ENCODE peak calls at places on chromosomes 6 and 20, in eight cellular contexts. C, Y, O, Z, L, U, M and J are unnamed samples.

GRCh38 chr6:168297643-168298042 is 21.9 kb downstream of the DACT2 start:
- DNase-seq in C (no peak), Y (no peak), O (no peak), Z (no peak), L (no peak), U (no peak), M (no peak), J (no peak)

GRCh38 chr6:3330199-3330598 is 71.5 kb downstream of the PSMG4 start:
- DNase-seq in C (no peak), Y (no peak), O (no peak), Z (no peak), L (no peak), U (no peak), M (no peak), J (no peak)

GRCh38 chr20:34355427-34355826 is 7.6 kb upstream of the ITCH start:
- DNase-seq in C (no peak), Y (no peak), O (no peak), Z (no peak), L (no peak), U (no peak), M (no peak), J (no peak)

GRCh38 chr6:2503816-2504494 is 246.8 kb downstream of the MYLK4 start:
- DNase-seq in C (peak; percentile 74), Y (no peak), O (no peak), Z (no peak), L (no peak), U (no peak), M (no peak), J (no peak)

GRCh38 chr6:32070814-32071466 is 32.7 kb downstream of the CYP21A2 start:
- DNase-seq in C (peak; percentile 25), Y (no peak), O (no peak), Z (no peak), L (peak; percentile 73), U (no peak), M (no peak), J (no peak)

GRCh38 chr6:36227379-36228344 is 31.1 kb downstream of the BRPF3 start:
- DNase-seq in C (no peak), Y (no peak), O (peak; percentile 51), Z (no peak), L (no peak), U (no peak), M (no peak), J (no peak)

GRCh38 chr6:112502348-112503130 is 155.4 kb downstream of the RFPL4B start:
- DNase-seq in C (peak; percentile 28), Y (no peak), O (peak; percentile 4), Z (no peak), L (no peak), U (no peak), M (no peak), J (no peak)

GRCh38 chr6:7543761-7544424 is 2.4 kb downstream of the DSP start:
- DNase-seq in C (no peak), Y (no peak), O (peak; percentile 38), Z (peak; percentile 23), L (no peak), U (no peak), M (no peak), J (no peak)

GRCh38 chr20:58677808-58678207 is 14.8 kb upstream of the NPEPL1 start:
- DNase-seq in C (no peak), Y (no peak), O (no peak), Z (no peak), L (no peak), U (no peak), M (no peak), J (no peak)

GRCh38 chr6:42901538-42901957 is 14.3 kb upstream of the PTCRA start:
- DNase-seq in C (peak; percentile 88), Y (peak; percentile 58), O (peak; percentile 89), Z (peak; percentile 91), L (peak; percentile 84), U (peak; percentile 61), M (peak; percentile 58), J (peak; percentile 89)

GRCh38 chr20:5569021-5569420 is 181.2 kb upstream of the SHLD1 start:
- DNase-seq in C (peak; percentile 73), Y (no peak), O (peak; percentile 60), Z (peak; percentile 48), L (no peak), U (peak; percentile 15), M (no peak), J (peak; percentile 53)

GRCh38 chr6:38771111-38771694 is 56.1 kb downstream of the DNAH8 start:
- DNase-seq in C (no peak), Y (no peak), O (no peak), Z (no peak), L (no peak), U (no peak), M (no peak), J (no peak)

GRCh38 chr6:38776515-38776914 is 61.4 kb downstream of the DNAH8 start:
- DNase-seq in C (no peak), Y (no peak), O (no peak), Z (no peak), L (no peak), U (no peak), M (no peak), J (no peak)

GRCh38 chr6:38775870-38776269 is 60.8 kb downstream of the DNAH8 start:
- DNase-seq in C (no peak), Y (no peak), O (no peak), Z (no peak), L (no peak), U (no peak), M (peak; percentile 43), J (no peak)

GRCh38 chr6:38774933-38775707 is 60.0 kb downstream of the DNAH8 start:
- DNase-seq in C (no peak), Y (no peak), O (no peak), Z (no peak), L (no peak), U (no peak), M (no peak), J (no peak)

DNA sequence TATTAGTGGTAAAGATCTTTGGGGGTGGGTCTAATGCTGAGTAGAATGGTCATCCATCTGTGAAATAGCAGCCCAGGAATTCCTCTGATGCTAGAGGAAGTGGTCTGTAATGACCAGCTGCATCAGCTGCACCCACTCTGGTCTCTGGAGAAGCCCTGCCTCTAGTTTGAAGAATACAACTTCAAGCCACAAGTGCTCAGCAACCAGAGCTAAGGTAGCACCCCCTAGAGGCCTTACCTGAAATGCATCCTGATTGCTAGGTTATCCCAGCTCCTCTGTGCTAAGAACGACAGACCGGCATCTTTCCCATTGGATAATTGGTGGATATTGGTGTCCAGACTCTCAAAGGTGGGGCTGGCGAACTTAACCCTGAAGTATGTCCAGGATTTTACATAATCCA is 58.2 kb downstream of the DNAH8 start:
- DNase-seq in C (no peak), Y (no peak), O (peak; percentile 22), Z (peak; percentile 1), L (no peak), U (no peak), M (peak; percentile 25), J (peak; percentile 67)
- TF ChIP-seq CTCF in C (peak; percentile 41), Y (peak; percentile 8), O (peak; percentile 28), Z (no peak), L (no peak), U (no peak), M (peak; percentile 52), J (peak; percentile 70)

GRCh38 chr20:37333130-37333847 is 12.7 kb upstream of the SRC start:
- DNase-seq in C (no peak), Y (no peak), O (no peak), Z (no peak), L (no peak), U (no peak), M (no peak), J (no peak)

GRCh38 chr20:37335642-37336368 is 10.1 kb upstream of the SRC start:
- DNase-seq in C (no peak), Y (no peak), O (no peak), Z (no peak), L (no peak), U (no peak), M (peak; percentile 47), J (no peak)

GRCh38 chr20:37331060-37331857 is 14.7 kb upstream of the SRC start:
- DNase-seq in C (no peak), Y (no peak), O (no peak), Z (no peak), L (no peak), U (no peak), M (no peak), J (no peak)

GRCh38 chr20:37334450-37334849 is 11.5 kb upstream of the SRC start:
- DNase-seq in C (no peak), Y (no peak), O (no peak), Z (no peak), L (no peak), U (no peak), M (no peak), J (no peak)

DNA sequence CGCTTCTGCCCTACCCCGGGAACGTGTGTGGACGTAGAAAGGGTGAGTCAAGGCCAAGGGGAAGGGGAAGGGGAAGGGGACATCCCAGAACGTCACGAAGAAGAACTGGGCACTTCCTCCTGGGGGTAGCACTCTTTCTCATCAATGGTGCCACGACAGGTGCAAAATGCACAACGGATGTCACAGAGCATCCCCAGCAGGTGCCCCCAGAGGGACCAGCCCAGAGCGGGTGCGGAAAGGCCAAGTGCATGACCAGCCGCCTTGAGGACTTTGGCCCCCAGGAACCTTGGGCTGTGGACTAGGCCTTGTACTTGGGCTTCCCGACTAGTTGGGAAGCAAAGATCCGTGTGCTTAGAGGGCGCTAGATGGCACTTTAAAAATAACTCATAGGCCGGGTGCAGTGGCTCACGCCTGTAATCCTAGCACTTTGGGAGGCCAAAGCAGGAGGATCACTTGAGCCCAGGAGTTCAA is 12.1 kb upstream of the SRC start:
- DNase-seq in C (no peak), Y (no peak), O (no peak), Z (no peak), L (no peak), U (no peak), M (no peak), J (no peak)
- TF ChIP-seq CTCF in C (no peak), Y (no peak), O (no peak), Z (no peak), L (no peak), U (no peak), M (no peak), J (no peak)

GRCh38 chr6:83511901-83512681 is at the start of gene PRSS35:
- DNase-seq in C (peak; percentile 59), Y (no peak), O (peak; percentile 82), Z (peak; percentile 71), L (peak; percentile 47), U (peak; percentile 1), M (peak; percentile 44), J (peak; percentile 64)
- TF ChIP-seq CTCF in C (peak; percentile 84), Y (peak; percentile 83), O (peak; percentile 73), Z (peak; percentile 72), L (peak; percentile 59), U (no peak), M (peak; percentile 72), J (peak; percentile 65)

GRCh38 chr6:169323221-169323620 is 69.6 kb upstream of the THBS2 start:
- DNase-seq in C (no peak), Y (no peak), O (no peak), Z (no peak), L (no peak), U (no peak), M (no peak), J (no peak)

GRCh38 chr6:169324661-169325459 is 71.2 kb upstream of the THBS2 start:
- DNase-seq in C (no peak), Y (no peak), O (no peak), Z (no peak), L (no peak), U (no peak), M (no peak), J (no peak)

GRCh38 chr6:169324086-169324485 is 70.4 kb upstream of the THBS2 start:
- DNase-seq in C (no peak), Y (no peak), O (no peak), Z (no peak), L (no peak), U (no peak), M (no peak), J (no peak)

GRCh38 chr6:169328112-169328801 is 74.6 kb upstream of the THBS2 start:
- DNase-seq in C (peak; percentile 60), Y (no peak), O (peak; percentile 44), Z (peak; percentile 83), L (no peak), U (no peak), M (no peak), J (no peak)

GRCh38 chr6:169326067-169326799 is 72.6 kb upstream of the THBS2 start:
- DNase-seq in C (peak; percentile 62), Y (no peak), O (peak; percentile 47), Z (peak; percentile 60), L (no peak), U (no peak), M (no peak), J (peak; percentile 63)
- TF ChIP-seq CTCF in C (peak; percentile 57), Y (peak; percentile 38), O (peak; percentile 27), Z (peak; percentile 42), L (no peak), U (no peak), M (no peak), J (no peak)